ENCODE peak calls at places on chromosomes 5 and 9, in four cellular contexts. N is A549, M is transverse colon, Q is tibial nerve. L is an unnamed sample.
A peak's percentile ranks its signal among the peaks of the same experiment; 100 is the strongest.

GRCh38 chr5:176171171-176171760 is 67.0 kb upstream of the SIMC1 start:
- DNase-seq in N (no peak), M (no peak), Q (no peak), L (no peak)

GRCh38 chr5:102865510-102866314 is 110.6 kb downstream of the PAM start:
- DNase-seq in N (peak; percentile 17), M (peak; percentile 41), Q (peak; percentile 49), L (peak; percentile 67)

GRCh38 chr5:138096997-138097828 is 13.4 kb downstream of the WNT8A start:
- DNase-seq in N (no peak), M (no peak), Q (no peak), L (no peak)

GRCh38 chr5:57858905-57859304 is 376.3 kb upstream of the ACTBL2 start:
- DNase-seq in N (no peak), M (no peak), Q (peak; percentile 17), L (no peak)

GRCh38 chr5:4116834-4117233 is 521.2 kb downstream of the IRX1 start:
- DNase-seq in N (no peak), M (no peak), Q (no peak), L (no peak)

GRCh38 chr5:9409413-9410089 is 136.3 kb downstream of the SEMA5A start:
- DNase-seq in N (no peak), M (no peak), Q (no peak), L (no peak)

GRCh38 chr5:79581535-79581934 is 30.7 kb upstream of the TENT2 start:
- DNase-seq in N (no peak), M (no peak), Q (no peak), L (no peak)

GRCh38 chr5:54541823-54542783 is 24.5 kb downstream of the SNX18 start:
- DNase-seq in N (no peak), M (no peak), Q (no peak), L (peak; percentile 36)

GRCh38 chr9:100379862-100380261 is 27.1 kb upstream of the TEX10 start:
- DNase-seq in N (peak; percentile 13), M (no peak), Q (no peak), L (no peak)

GRCh38 chr5:56498759-56499395 is 265.7 kb upstream of the ANKRD55 start:
- DNase-seq in N (no peak), M (no peak), Q (no peak), L (no peak)

GRCh38 chr5:45062044-45062443 is 253.3 kb downstream of the MRPS30 start:
- DNase-seq in N (no peak), M (no peak), Q (no peak), L (no peak)

GRCh38 chr5:57598756-57599155 is 116.1 kb upstream of the ACTBL2 start:
- DNase-seq in N (peak; percentile 10), M (no peak), Q (no peak), L (no peak)

GRCh38 chr5:173826179-173826920 is 61.8 kb upstream of the CPEB4 start:
- DNase-seq in N (no peak), M (no peak), Q (no peak), L (no peak)

GRCh38 chr5:176812269-176813259 is 2.2 kb downstream of the UNC5A start:
- DNase-seq in N (peak; percentile 80), M (no peak), Q (no peak), L (no peak)

GRCh38 chr9:101359679-101360078 is 25.1 kb downstream of the BAAT start:
- DNase-seq in N (no peak), M (no peak), Q (no peak), L (no peak)

GRCh38 chr9:134173127-134174072 is 9.0 kb upstream of the RNU6ATAC start:
- DNase-seq in N (no peak), M (no peak), Q (no peak), L (no peak)

GRCh38 chr5:117433841-117434240 is 859.2 kb upstream of the SEMA6A start:
- DNase-seq in N (no peak), M (no peak), Q (no peak), L (no peak)

GRCh38 chr5:114055318-114055788 is 306.5 kb upstream of the KCNN2 start:
- DNase-seq in N (no peak), M (peak; percentile 17), Q (no peak), L (peak; percentile 46)

GRCh38 chr5:10144040-10144439 is 105.6 kb downstream of the ATPSCKMT start:
- DNase-seq in N (no peak), M (no peak), Q (no peak), L (no peak)

GRCh38 chr9:110745656-110746055 is 77.1 kb downstream of the MUSK start:
- DNase-seq in N (no peak), M (no peak), Q (no peak), L (no peak)

GRCh38 chr5:155700333-155700732 is 626.6 kb upstream of the SGCD start:
- DNase-seq in N (no peak), M (no peak), Q (no peak), L (no peak)

GRCh38 chr9:99533421-99533820 is 288.3 kb upstream of the NR4A3 start:
- DNase-seq in N (no peak), M (no peak), Q (no peak), L (no peak)

GRCh38 chr9:33473216-33473615 is 508 bp downstream of the NOL6 start:
- DNase-seq in N (no peak), M (no peak), Q (no peak), L (peak; percentile 13)

GRCh38 chr9:69143291-69143690 is 30.8 kb upstream of the TJP2 start:
- DNase-seq in N (no peak), M (no peak), Q (no peak), L (no peak)

GRCh38 chr5:67934976-67935375 is 280.6 kb upstream of the PIK3R1 start:
- DNase-seq in N (no peak), M (no peak), Q (no peak), L (no peak)

GRCh38 chr5:16869821-16870796 is 66.0 kb downstream of the MYO10 start:
- DNase-seq in N (no peak), M (no peak), Q (no peak), L (no peak)

GRCh38 chr5:134223406-134224251 is 2.2 kb downstream of the PPP2CA start:
- DNase-seq in N (no peak), M (no peak), Q (no peak), L (no peak)

GRCh38 chr9:19552693-19553092 is 143.9 kb downstream of the ACER2 start:
- DNase-seq in N (no peak), M (no peak), Q (no peak), L (no peak)

GRCh38 chr9:12684923-12685468 is 8.2 kb upstream of the TYRP1 start:
- DNase-seq in N (no peak), M (no peak), Q (no peak), L (no peak)

GRCh38 chr5:137091473-137091872 is 407.7 kb downstream of the SPOCK1 start:
- DNase-seq in N (no peak), M (no peak), Q (no peak), L (no peak)

GRCh38 chr5:122756263-122756911 is 18.5 kb upstream of the SNX2 start:
- DNase-seq in N (no peak), M (no peak), Q (no peak), L (no peak)

GRCh38 chr9:91126761-91127420 is 234.8 kb downstream of the AUH start:
- DNase-seq in N (no peak), M (no peak), Q (no peak), L (no peak)

GRCh38 chr5:136994154-136994553 is 505.0 kb downstream of the SPOCK1 start:
- DNase-seq in N (no peak), M (no peak), Q (no peak), L (no peak)

GRCh38 chr9:112224401-112225289 is 49.5 kb upstream of the SUSD1 start:
- DNase-seq in N (no peak), M (no peak), Q (no peak), L (no peak)
- TF ChIP-seq EP300 in N (no peak), M (no peak), Q (no peak), L (no peak)

DNA sequence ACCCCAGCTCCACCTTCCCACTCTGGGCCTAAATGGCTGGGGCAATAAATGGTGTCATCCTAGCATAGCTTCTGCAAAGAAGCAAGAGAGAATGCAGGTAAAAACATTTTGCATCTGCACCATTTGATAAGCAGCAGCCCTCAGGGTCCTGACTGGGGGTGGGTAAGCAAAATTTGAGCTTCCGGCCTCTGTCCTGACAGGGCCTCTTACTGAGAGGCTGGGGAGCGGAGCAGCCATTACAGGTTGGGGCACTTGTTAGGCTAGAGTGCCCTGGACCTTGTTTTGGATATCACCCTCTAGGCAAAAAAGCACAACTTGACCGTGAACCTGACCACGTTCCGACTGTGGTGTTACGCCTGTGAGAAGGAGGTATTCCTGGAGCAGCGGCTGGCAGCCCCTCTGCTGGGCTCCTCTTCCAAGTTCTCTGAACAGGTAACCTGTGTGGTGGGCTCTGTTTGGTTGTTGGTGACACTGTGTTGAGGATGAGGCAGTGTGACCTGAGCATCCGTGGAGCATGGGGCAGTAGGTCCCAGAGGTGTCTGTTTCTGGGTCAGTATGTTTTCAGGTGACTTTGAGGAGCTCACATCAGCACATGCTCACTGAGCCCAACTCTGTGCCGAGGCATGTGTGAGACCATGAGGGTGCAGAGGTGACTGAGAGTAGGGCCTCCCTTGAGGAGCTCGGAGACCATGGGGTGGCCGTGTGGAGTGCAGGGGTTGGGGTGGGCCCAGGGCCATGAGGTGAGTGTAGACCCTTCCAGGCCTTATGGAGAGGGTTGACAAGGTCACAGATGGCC is 23.1 kb downstream of the USP20 start:
- DNase-seq in N (no peak), M (no peak), Q (no peak), L (no peak)
- TF ChIP-seq POLR2A in N (no peak), M (no peak), Q (no peak), L (no peak)

GRCh38 chr9:77495834-77496671 is 152.1 kb downstream of the GNA14 start:
- DNase-seq in N (peak; percentile 34), M (no peak), Q (no peak), L (no peak)
- TF ChIP-seq EP300 in N (peak; percentile 36), M (no peak), Q (no peak), L (no peak)

DNA sequence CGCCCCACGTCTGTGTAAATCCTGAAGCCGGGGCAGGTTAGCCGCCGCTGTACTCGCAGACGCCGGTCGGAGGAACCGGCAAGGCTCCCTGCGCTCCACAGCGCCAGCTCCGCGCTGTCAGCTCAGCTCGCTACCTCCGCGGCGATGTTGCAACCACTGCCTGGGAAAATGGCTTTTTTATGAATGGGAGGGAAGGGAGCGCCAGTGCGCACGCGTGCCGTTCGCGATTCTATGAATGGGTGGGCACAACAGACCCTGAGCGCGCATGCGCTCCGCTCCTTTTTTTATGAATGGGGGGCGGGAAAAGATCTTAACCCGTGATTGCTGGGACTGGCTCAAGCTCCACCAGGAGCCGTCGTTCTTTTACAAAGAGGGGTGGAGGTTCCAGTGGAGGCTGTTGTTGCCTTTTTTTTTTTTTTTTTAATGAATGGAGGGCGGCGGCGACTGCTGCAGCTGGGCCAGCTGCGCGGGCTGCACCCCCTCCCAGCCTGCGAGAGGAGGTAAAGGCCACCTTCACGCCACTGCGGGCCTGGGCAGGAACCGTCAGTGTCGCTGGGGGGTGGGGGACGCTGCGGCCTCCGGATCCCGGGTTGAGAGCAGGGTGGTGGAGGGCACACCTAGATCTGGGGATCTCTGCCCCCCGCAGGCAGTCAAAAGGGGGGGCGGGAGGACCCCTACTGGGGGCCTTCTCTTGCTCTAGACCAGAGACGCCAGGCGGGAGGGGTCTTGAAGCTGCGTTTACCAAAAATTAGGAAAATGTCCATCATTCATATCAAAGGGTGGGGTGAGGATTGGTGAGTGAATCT is at the start of gene SPRY4:
- DNase-seq in N (peak; percentile 93), M (peak; percentile 91), Q (peak; percentile 90), L (peak; percentile 89)
- TF ChIP-seq POLR2A in N (peak; percentile 98), M (peak; percentile 90), Q (peak; percentile 68), L (peak; percentile 74)

L was measured in stomach.